ENCODE peak calls at places on chromosomes 4 and X, in nine cellular contexts. J is H4; E is mesendoderm; X is activated naive CD8-positive, alpha-beta T cell treated with anti-CD3 and anti-CD28 coated beads, Interleukin-2, amount 10 ng/mL, durations not matched to agents 7 days and 5 days; M is kidney; B is immature natural killer cell; C is anterior cingulate cortex; O is DND-41; N is NCI-H1105 treated with DMSO at 0.1 percent for 48 hours. A is an unnamed sample.

GRCh38 chr4:165580379-165580905 is 201.6 kb downstream of the CPE start:
- DNase-seq in J (peak), E (peak), X (no peak), M (no peak), B (no peak), C (no peak), O (no peak), N (no peak), A (no peak)

GRCh38 chr4:38857354-38858096 is 908 bp upstream of the TLR6 start:
- DNase-seq in J (peak), E (peak), X (no peak), M (no peak), B (no peak), C (peak), O (peak), N (no peak), A (no peak)

GRCh38 chr4:1385373-1386340 is 20.6 kb downstream of the NKX1-1 start:
- DNase-seq in J (no peak), E (no peak), X (peak), M (peak), B (no peak), C (no peak), O (no peak), N (no peak), A (no peak)

GRCh38 chrX:41922694-41923171 is 621 bp downstream of the CASK start:
- DNase-seq in J (no peak), E (peak), X (no peak), M (peak), B (peak), C (peak), O (peak), N (peak), A (no peak)

GRCh38 chr4:184406915-184407314 is 67.4 kb downstream of the IRF2 start:
- DNase-seq in J (no peak), E (no peak), X (no peak), M (no peak), B (no peak), C (peak), O (no peak), N (no peak), A (no peak)

GRCh38 chr4:107858158-107858742 is 33.5 kb downstream of the SGMS2 start:
- DNase-seq in J (no peak), E (peak), X (no peak), M (no peak), B (no peak), C (no peak), O (no peak), N (no peak), A (no peak)

GRCh38 chrX:1384738-1385250 is 7.1 kb downstream of the SLC25A6 start:
- DNase-seq in J (no peak), E (no peak), X (no peak), M (peak), B (no peak), C (no peak), O (peak), N (no peak), A (no peak)

GRCh38 chrX:12891915-12892506 is 14.4 kb upstream of the TLR8 start:
- DNase-seq in J (no peak), E (no peak), X (no peak), M (no peak), B (no peak), C (no peak), O (peak), N (no peak), A (no peak)

GRCh38 chr4:133808151-133808550 is 393.4 kb downstream of the PABPC4L start:
- DNase-seq in J (peak), E (no peak), X (no peak), M (no peak), B (no peak), C (no peak), O (peak), N (no peak), A (no peak)